ENCODE peak calls at places on chromosomes 16 and 17, in nine cellular contexts. One of them, this sample, is unnamed.

GRCh38 chr17:72970794-72971512 is 121.5 kb downstream of the SLC39A11 start:
- DNase-seq in HCT116: no peak
- DNase-seq in GDM1: no peak
- DNase-seq in stimulated activated CD8-positive, alpha-beta memory T cell treated with anti-CD3 and anti-CD28 coated beads, Interleukin-4, amount 100 ng/mL, for 4 hours: no peak
- DNase-seq in Kasumi-1: no peak
- DNase-seq in upper lobe of right lung: no peak
- DNase-seq in activated CD4-positive, alpha-beta T cell treated with anti-CD3 and anti-CD28 coated beads, Interleukin-2, amount 50 U/mL, for 24 hours: no peak
- DNase-seq in head of caudate nucleus: no peak
- DNase-seq in mucosa of descending colon: no peak
- DNase-seq in this sample: no peak

GRCh38 chr17:61323015-61323379 is 76.6 kb upstream of the TBX2 start:
- DNase-seq in stimulated activated CD8-positive, alpha-beta memory T cell treated with anti-CD3 and anti-CD28 coated beads, Interleukin-4, amount 100 ng/mL, for 4 hours: no peak
- DNase-seq in GDM1: no peak
- DNase-seq in upper lobe of right lung: no peak
- DNase-seq in mucosa of descending colon: no peak
- DNase-seq in activated CD4-positive, alpha-beta T cell treated with anti-CD3 and anti-CD28 coated beads, Interleukin-2, amount 50 U/mL, for 24 hours: no peak
- DNase-seq in Kasumi-1: no peak
- DNase-seq in HCT116: no peak
- DNase-seq in head of caudate nucleus: no peak
- DNase-seq in this sample: no peak

GRCh38 chr17:8076502-8077266 is 10.8 kb downstream of the ALOX12B start:
- DNase-seq in stimulated activated CD8-positive, alpha-beta memory T cell treated with anti-CD3 and anti-CD28 coated beads, Interleukin-4, amount 100 ng/mL, for 4 hours: no peak
- DNase-seq in upper lobe of right lung: no peak
- DNase-seq in Kasumi-1: no peak
- DNase-seq in GDM1: no peak
- DNase-seq in mucosa of descending colon: no peak
- DNase-seq in HCT116: no peak
- DNase-seq in head of caudate nucleus: no peak
- DNase-seq in activated CD4-positive, alpha-beta T cell treated with anti-CD3 and anti-CD28 coated beads, Interleukin-2, amount 50 U/mL, for 24 hours: no peak
- DNase-seq in this sample: no peak

GRCh38 chr16:3880623-3881498 is at the start of gene CREBBP:
- DNase-seq in stimulated activated CD8-positive, alpha-beta memory T cell treated with anti-CD3 and anti-CD28 coated beads, Interleukin-4, amount 100 ng/mL, for 4 hours: peak
- DNase-seq in HCT116: peak
- DNase-seq in upper lobe of right lung: peak
- DNase-seq in mucosa of descending colon: peak
- DNase-seq in head of caudate nucleus: peak
- DNase-seq in activated CD4-positive, alpha-beta T cell treated with anti-CD3 and anti-CD28 coated beads, Interleukin-2, amount 50 U/mL, for 24 hours: peak
- DNase-seq in Kasumi-1: peak
- DNase-seq in GDM1: peak
- DNase-seq in this sample: peak

GRCh38 chr17:17907469-17907868 is 64.7 kb downstream of the TOM1L2 start:
- DNase-seq in HCT116: no peak
- DNase-seq in GDM1: no peak
- DNase-seq in mucosa of descending colon: no peak
- DNase-seq in upper lobe of right lung: peak
- DNase-seq in activated CD4-positive, alpha-beta T cell treated with anti-CD3 and anti-CD28 coated beads, Interleukin-2, amount 50 U/mL, for 24 hours: no peak
- DNase-seq in Kasumi-1: no peak
- DNase-seq in head of caudate nucleus: no peak
- DNase-seq in stimulated activated CD8-positive, alpha-beta memory T cell treated with anti-CD3 and anti-CD28 coated beads, Interleukin-4, amount 100 ng/mL, for 4 hours: no peak
- DNase-seq in this sample: no peak

GRCh38 chr16:78286076-78286475 is 186.6 kb downstream of the WWOX start:
- DNase-seq in upper lobe of right lung: no peak
- DNase-seq in mucosa of descending colon: no peak
- DNase-seq in GDM1: no peak
- DNase-seq in head of caudate nucleus: no peak
- DNase-seq in activated CD4-positive, alpha-beta T cell treated with anti-CD3 and anti-CD28 coated beads, Interleukin-2, amount 50 U/mL, for 24 hours: no peak
- DNase-seq in HCT116: no peak
- DNase-seq in stimulated activated CD8-positive, alpha-beta memory T cell treated with anti-CD3 and anti-CD28 coated beads, Interleukin-4, amount 100 ng/mL, for 4 hours: no peak
- DNase-seq in Kasumi-1: no peak
- DNase-seq in this sample: no peak

GRCh38 chr17:74528491-74529199 is 2.6 kb downstream of the CD300LB start:
- DNase-seq in stimulated activated CD8-positive, alpha-beta memory T cell treated with anti-CD3 and anti-CD28 coated beads, Interleukin-4, amount 100 ng/mL, for 4 hours: no peak
- DNase-seq in upper lobe of right lung: no peak
- DNase-seq in Kasumi-1: peak
- DNase-seq in HCT116: no peak
- DNase-seq in mucosa of descending colon: no peak
- DNase-seq in activated CD4-positive, alpha-beta T cell treated with anti-CD3 and anti-CD28 coated beads, Interleukin-2, amount 50 U/mL, for 24 hours: no peak
- DNase-seq in head of caudate nucleus: no peak
- DNase-seq in GDM1: no peak
- DNase-seq in this sample: no peak

GRCh38 chr17:49637050-49637449 is 40.8 kb downstream of the SPOP start:
- DNase-seq in mucosa of descending colon: no peak
- DNase-seq in GDM1: no peak
- DNase-seq in activated CD4-positive, alpha-beta T cell treated with anti-CD3 and anti-CD28 coated beads, Interleukin-2, amount 50 U/mL, for 24 hours: no peak
- DNase-seq in Kasumi-1: no peak
- DNase-seq in stimulated activated CD8-positive, alpha-beta memory T cell treated with anti-CD3 and anti-CD28 coated beads, Interleukin-4, amount 100 ng/mL, for 4 hours: no peak
- DNase-seq in head of caudate nucleus: no peak
- DNase-seq in upper lobe of right lung: no peak
- DNase-seq in HCT116: no peak
- DNase-seq in this sample: no peak

GRCh38 chr16:29825145-29826044 is 5.1 kb downstream of the MVP start:
- DNase-seq in head of caudate nucleus: no peak
- DNase-seq in activated CD4-positive, alpha-beta T cell treated with anti-CD3 and anti-CD28 coated beads, Interleukin-2, amount 50 U/mL, for 24 hours: peak
- DNase-seq in upper lobe of right lung: no peak
- DNase-seq in mucosa of descending colon: peak
- DNase-seq in stimulated activated CD8-positive, alpha-beta memory T cell treated with anti-CD3 and anti-CD28 coated beads, Interleukin-4, amount 100 ng/mL, for 4 hours: no peak
- DNase-seq in GDM1: no peak
- DNase-seq in Kasumi-1: no peak
- DNase-seq in HCT116: no peak
- DNase-seq in this sample: no peak

GRCh38 chr17:37088459-37088858 is 139.7 kb downstream of the AATF start:
- DNase-seq in Kasumi-1: no peak
- DNase-seq in activated CD4-positive, alpha-beta T cell treated with anti-CD3 and anti-CD28 coated beads, Interleukin-2, amount 50 U/mL, for 24 hours: no peak
- DNase-seq in stimulated activated CD8-positive, alpha-beta memory T cell treated with anti-CD3 and anti-CD28 coated beads, Interleukin-4, amount 100 ng/mL, for 4 hours: no peak
- DNase-seq in HCT116: no peak
- DNase-seq in head of caudate nucleus: no peak
- DNase-seq in GDM1: no peak
- DNase-seq in upper lobe of right lung: no peak
- DNase-seq in mucosa of descending colon: no peak
- DNase-seq in this sample: peak

GRCh38 chr17:49741009-49741691 is 22.8 kb downstream of the FAM117A start:
- DNase-seq in stimulated activated CD8-positive, alpha-beta memory T cell treated with anti-CD3 and anti-CD28 coated beads, Interleukin-4, amount 100 ng/mL, for 4 hours: no peak
- DNase-seq in activated CD4-positive, alpha-beta T cell treated with anti-CD3 and anti-CD28 coated beads, Interleukin-2, amount 50 U/mL, for 24 hours: no peak
- DNase-seq in head of caudate nucleus: no peak
- DNase-seq in HCT116: no peak
- DNase-seq in GDM1: peak
- DNase-seq in Kasumi-1: peak
- DNase-seq in upper lobe of right lung: no peak
- DNase-seq in mucosa of descending colon: no peak
- DNase-seq in this sample: no peak

GRCh38 chr16:11913425-11914079 is 2.2 kb downstream of the GSPT1 start:
- DNase-seq in stimulated activated CD8-positive, alpha-beta memory T cell treated with anti-CD3 and anti-CD28 coated beads, Interleukin-4, amount 100 ng/mL, for 4 hours: no peak
- DNase-seq in activated CD4-positive, alpha-beta T cell treated with anti-CD3 and anti-CD28 coated beads, Interleukin-2, amount 50 U/mL, for 24 hours: no peak
- DNase-seq in upper lobe of right lung: no peak
- DNase-seq in mucosa of descending colon: no peak
- DNase-seq in Kasumi-1: no peak
- DNase-seq in HCT116: no peak
- DNase-seq in head of caudate nucleus: no peak
- DNase-seq in GDM1: no peak
- DNase-seq in this sample: no peak

GRCh38 chr16:2468142-2468724 is 2.9 kb upstream of the NTN3 start:
- DNase-seq in head of caudate nucleus: no peak
- DNase-seq in Kasumi-1: no peak
- DNase-seq in HCT116: no peak
- DNase-seq in stimulated activated CD8-positive, alpha-beta memory T cell treated with anti-CD3 and anti-CD28 coated beads, Interleukin-4, amount 100 ng/mL, for 4 hours: no peak
- DNase-seq in upper lobe of right lung: no peak
- DNase-seq in activated CD4-positive, alpha-beta T cell treated with anti-CD3 and anti-CD28 coated beads, Interleukin-2, amount 50 U/mL, for 24 hours: no peak
- DNase-seq in mucosa of descending colon: peak
- DNase-seq in GDM1: peak
- DNase-seq in this sample: no peak

GRCh38 chr16:84450176-84450865 is 54.1 kb downstream of the MEAK7 start:
- DNase-seq in activated CD4-positive, alpha-beta T cell treated with anti-CD3 and anti-CD28 coated beads, Interleukin-2, amount 50 U/mL, for 24 hours: no peak
- DNase-seq in upper lobe of right lung: peak
- DNase-seq in GDM1: no peak
- DNase-seq in HCT116: no peak
- DNase-seq in Kasumi-1: no peak
- DNase-seq in mucosa of descending colon: peak
- DNase-seq in stimulated activated CD8-positive, alpha-beta memory T cell treated with anti-CD3 and anti-CD28 coated beads, Interleukin-4, amount 100 ng/mL, for 4 hours: no peak
- DNase-seq in head of caudate nucleus: no peak
- DNase-seq in this sample: no peak

GRCh38 chr17:75830168-75831031 is 13.8 kb downstream of the UNC13D start:
- DNase-seq in GDM1: no peak
- DNase-seq in activated CD4-positive, alpha-beta T cell treated with anti-CD3 and anti-CD28 coated beads, Interleukin-2, amount 50 U/mL, for 24 hours: no peak
- DNase-seq in HCT116: no peak
- DNase-seq in upper lobe of right lung: no peak
- DNase-seq in head of caudate nucleus: no peak
- DNase-seq in stimulated activated CD8-positive, alpha-beta memory T cell treated with anti-CD3 and anti-CD28 coated beads, Interleukin-4, amount 100 ng/mL, for 4 hours: no peak
- DNase-seq in mucosa of descending colon: peak
- DNase-seq in Kasumi-1: no peak
- DNase-seq in this sample: no peak

GRCh38 chr17:32350662-32351418 is 883 bp downstream of the ZNF207 start:
- DNase-seq in head of caudate nucleus: no peak
- DNase-seq in mucosa of descending colon: no peak
- DNase-seq in stimulated activated CD8-positive, alpha-beta memory T cell treated with anti-CD3 and anti-CD28 coated beads, Interleukin-4, amount 100 ng/mL, for 4 hours: no peak
- DNase-seq in Kasumi-1: peak
- DNase-seq in upper lobe of right lung: no peak
- DNase-seq in activated CD4-positive, alpha-beta T cell treated with anti-CD3 and anti-CD28 coated beads, Interleukin-2, amount 50 U/mL, for 24 hours: peak
- DNase-seq in GDM1: peak
- DNase-seq in HCT116: no peak
- DNase-seq in this sample: no peak

GRCh38 chr17:69588739-69589334 is 174.3 kb downstream of the MAP2K6 start:
- DNase-seq in stimulated activated CD8-positive, alpha-beta memory T cell treated with anti-CD3 and anti-CD28 coated beads, Interleukin-4, amount 100 ng/mL, for 4 hours: no peak
- DNase-seq in head of caudate nucleus: no peak
- DNase-seq in HCT116: no peak
- DNase-seq in Kasumi-1: no peak
- DNase-seq in upper lobe of right lung: no peak
- DNase-seq in mucosa of descending colon: no peak
- DNase-seq in GDM1: no peak
- DNase-seq in activated CD4-positive, alpha-beta T cell treated with anti-CD3 and anti-CD28 coated beads, Interleukin-2, amount 50 U/mL, for 24 hours: no peak
- DNase-seq in this sample: no peak

GRCh38 chr17:81132197-81132540 is 33.1 kb upstream of the PVALEF start:
- DNase-seq in head of caudate nucleus: no peak
- DNase-seq in stimulated activated CD8-positive, alpha-beta memory T cell treated with anti-CD3 and anti-CD28 coated beads, Interleukin-4, amount 100 ng/mL, for 4 hours: no peak
- DNase-seq in GDM1: no peak
- DNase-seq in Kasumi-1: no peak
- DNase-seq in upper lobe of right lung: no peak
- DNase-seq in mucosa of descending colon: no peak
- DNase-seq in HCT116: no peak
- DNase-seq in activated CD4-positive, alpha-beta T cell treated with anti-CD3 and anti-CD28 coated beads, Interleukin-2, amount 50 U/mL, for 24 hours: no peak
- DNase-seq in this sample: no peak

GRCh38 chr17:64020068-64020766 is at the start of gene ICAM2:
- DNase-seq in HCT116: no peak
- DNase-seq in upper lobe of right lung: no peak
- DNase-seq in stimulated activated CD8-positive, alpha-beta memory T cell treated with anti-CD3 and anti-CD28 coated beads, Interleukin-4, amount 100 ng/mL, for 4 hours: peak
- DNase-seq in activated CD4-positive, alpha-beta T cell treated with anti-CD3 and anti-CD28 coated beads, Interleukin-2, amount 50 U/mL, for 24 hours: peak
- DNase-seq in mucosa of descending colon: peak
- DNase-seq in GDM1: peak
- DNase-seq in Kasumi-1: peak
- DNase-seq in head of caudate nucleus: no peak
- DNase-seq in this sample: no peak

This sample was measured in NCI-H510A.